ENCODE peak calls at places on chromosome 13, in eight cellular contexts. One of them, this sample, is unnamed.

GRCh38 chr13:94646904-94647303 is 45.2 kb downstream of the GPR180 start:
- DNase-seq in BJ: no peak
- DNase-seq in cardiac fibroblast: no peak
- DNase-seq in fibroblast of the aortic adventitia: no peak
- DNase-seq in SK-N-SH: no peak
- DNase-seq in AG10803: no peak
- DNase-seq in Peyer's patch: no peak
- DNase-seq in PC-3: no peak
- DNase-seq in this sample: no peak

GRCh38 chr13:36601186-36601585 is 72.6 kb upstream of the SERTM1 start:
- DNase-seq in SK-N-SH: no peak
- DNase-seq in AG10803: peak
- DNase-seq in fibroblast of the aortic adventitia: no peak
- DNase-seq in Peyer's patch: no peak
- DNase-seq in cardiac fibroblast: no peak
- DNase-seq in BJ: no peak
- DNase-seq in PC-3: no peak
- DNase-seq in this sample: no peak

GRCh38 chr13:75372923-75373841 is 108.8 kb downstream of the TBC1D4 start:
- DNase-seq in BJ: no peak
- DNase-seq in cardiac fibroblast: no peak
- DNase-seq in PC-3: no peak
- DNase-seq in fibroblast of the aortic adventitia: no peak
- DNase-seq in Peyer's patch: no peak
- DNase-seq in SK-N-SH: no peak
- DNase-seq in AG10803: no peak
- DNase-seq in this sample: no peak

GRCh38 chr13:41352935-41353801 is 42.1 kb downstream of the NAA16 start:
- DNase-seq in AG10803: peak
- DNase-seq in BJ: peak
- DNase-seq in fibroblast of the aortic adventitia: peak
- DNase-seq in cardiac fibroblast: peak
- DNase-seq in Peyer's patch: no peak
- DNase-seq in SK-N-SH: peak
- DNase-seq in PC-3: peak
- DNase-seq in this sample: peak

GRCh38 chr13:92187378-92187989 is 789.1 kb downstream of the GPC5 start:
- DNase-seq in AG10803: peak
- DNase-seq in PC-3: peak
- DNase-seq in SK-N-SH: peak
- DNase-seq in fibroblast of the aortic adventitia: peak
- DNase-seq in Peyer's patch: no peak
- DNase-seq in cardiac fibroblast: peak
- DNase-seq in BJ: no peak
- DNase-seq in this sample: peak

GRCh38 chr13:32911506-32911905 is 104.7 kb upstream of the KL start:
- DNase-seq in fibroblast of the aortic adventitia: peak
- DNase-seq in BJ: no peak
- DNase-seq in Peyer's patch: no peak
- DNase-seq in AG10803: peak
- DNase-seq in SK-N-SH: peak
- DNase-seq in PC-3: peak
- DNase-seq in cardiac fibroblast: peak
- DNase-seq in this sample: peak

GRCh38 chr13:24737042-24737441 is 26.9 kb upstream of the RNF17 start:
- DNase-seq in fibroblast of the aortic adventitia: no peak
- DNase-seq in BJ: no peak
- DNase-seq in Peyer's patch: peak
- DNase-seq in PC-3: no peak
- DNase-seq in cardiac fibroblast: no peak
- DNase-seq in AG10803: no peak
- DNase-seq in SK-N-SH: no peak
- DNase-seq in this sample: no peak

GRCh38 chr13:102197193-102197592 is 204.7 kb downstream of the FGF14 start:
- DNase-seq in cardiac fibroblast: peak
- DNase-seq in BJ: no peak
- DNase-seq in Peyer's patch: no peak
- DNase-seq in fibroblast of the aortic adventitia: peak
- DNase-seq in SK-N-SH: no peak
- DNase-seq in AG10803: no peak
- DNase-seq in PC-3: peak
- DNase-seq in this sample: peak

GRCh38 chr13:38872693-38873092 is 117.9 kb downstream of the STOML3 start:
- DNase-seq in Peyer's patch: no peak
- DNase-seq in AG10803: peak
- DNase-seq in PC-3: peak
- DNase-seq in BJ: no peak
- DNase-seq in cardiac fibroblast: peak
- DNase-seq in fibroblast of the aortic adventitia: peak
- DNase-seq in SK-N-SH: peak
- DNase-seq in this sample: peak

GRCh38 chr13:31631071-31631470 is 108.3 kb upstream of the RXFP2 start:
- DNase-seq in Peyer's patch: no peak
- DNase-seq in PC-3: no peak
- DNase-seq in cardiac fibroblast: no peak
- DNase-seq in AG10803: peak
- DNase-seq in fibroblast of the aortic adventitia: no peak
- DNase-seq in SK-N-SH: no peak
- DNase-seq in BJ: no peak
- DNase-seq in this sample: no peak

GRCh38 chr13:45941261-45941660 is 89.7 kb upstream of the SIAH3 start:
- DNase-seq in Peyer's patch: no peak
- DNase-seq in BJ: no peak
- DNase-seq in fibroblast of the aortic adventitia: no peak
- DNase-seq in SK-N-SH: no peak
- DNase-seq in PC-3: no peak
- DNase-seq in AG10803: no peak
- DNase-seq in cardiac fibroblast: no peak
- DNase-seq in this sample: no peak

GRCh38 chr13:66994097-66994496 is 236.0 kb downstream of the PCDH9 start:
- DNase-seq in AG10803: peak
- DNase-seq in cardiac fibroblast: peak
- DNase-seq in PC-3: no peak
- DNase-seq in Peyer's patch: peak
- DNase-seq in fibroblast of the aortic adventitia: peak
- DNase-seq in SK-N-SH: peak
- DNase-seq in BJ: no peak
- DNase-seq in this sample: no peak

GRCh38 chr13:99363949-99364348 is 56.8 kb upstream of the GPR183 start:
- DNase-seq in Peyer's patch: no peak
- DNase-seq in BJ: no peak
- DNase-seq in AG10803: no peak
- DNase-seq in fibroblast of the aortic adventitia: no peak
- DNase-seq in PC-3: no peak
- DNase-seq in cardiac fibroblast: no peak
- DNase-seq in SK-N-SH: no peak
- DNase-seq in this sample: no peak

GRCh38 chr13:73922728-73923393 is 211.3 kb downstream of the KLF12 start:
- DNase-seq in SK-N-SH: peak
- DNase-seq in BJ: no peak
- DNase-seq in Peyer's patch: no peak
- DNase-seq in fibroblast of the aortic adventitia: peak
- DNase-seq in PC-3: peak
- DNase-seq in cardiac fibroblast: peak
- DNase-seq in AG10803: no peak
- DNase-seq in this sample: no peak

GRCh38 chr13:89518289-89519077 is 1829.0 kb upstream of the MIR17HG start:
- DNase-seq in AG10803: no peak
- DNase-seq in SK-N-SH: no peak
- DNase-seq in fibroblast of the aortic adventitia: no peak
- DNase-seq in cardiac fibroblast: no peak
- DNase-seq in Peyer's patch: no peak
- DNase-seq in PC-3: peak
- DNase-seq in BJ: no peak
- DNase-seq in this sample: no peak

GRCh38 chr13:98221234-98221633 is 44.2 kb upstream of the RNF113B start:
- DNase-seq in AG10803: peak
- DNase-seq in SK-N-SH: no peak
- DNase-seq in BJ: no peak
- DNase-seq in Peyer's patch: no peak
- DNase-seq in cardiac fibroblast: peak
- DNase-seq in PC-3: no peak
- DNase-seq in fibroblast of the aortic adventitia: peak
- DNase-seq in this sample: no peak

GRCh38 chr13:34749046-34749445 is 193.0 kb upstream of the NBEA start:
- DNase-seq in cardiac fibroblast: no peak
- DNase-seq in fibroblast of the aortic adventitia: no peak
- DNase-seq in AG10803: no peak
- DNase-seq in BJ: no peak
- DNase-seq in Peyer's patch: no peak
- DNase-seq in SK-N-SH: no peak
- DNase-seq in PC-3: no peak
- DNase-seq in this sample: no peak

DNA sequence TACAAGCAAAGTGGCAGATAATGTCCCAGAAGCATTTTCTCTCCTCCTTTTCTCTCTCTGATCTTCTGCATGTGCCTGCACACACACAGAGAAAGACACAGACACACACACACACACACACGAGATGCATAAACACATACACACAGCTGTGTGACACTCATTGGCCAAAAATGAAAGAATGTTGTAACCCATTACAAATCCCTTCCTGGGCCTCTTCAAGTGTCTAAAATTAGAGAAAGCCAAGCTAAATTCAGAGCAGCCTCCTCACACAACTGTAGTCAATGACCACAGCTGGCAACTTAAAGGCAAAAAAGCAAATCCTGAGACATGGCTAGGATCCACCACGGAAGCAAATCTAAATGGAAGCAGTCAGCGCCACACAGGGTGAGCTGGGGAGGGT is 620.8 kb downstream of the EFNB2 start:
- DNase-seq in AG10803: peak
- DNase-seq in PC-3: no peak
- DNase-seq in SK-N-SH: no peak
- DNase-seq in BJ: peak
- DNase-seq in Peyer's patch: no peak
- DNase-seq in cardiac fibroblast: peak
- DNase-seq in fibroblast of the aortic adventitia: peak
- DNase-seq in this sample: no peak
- H3K4me3 ChIP-seq in AG10803: peak
- H3K4me3 ChIP-seq in PC-3: no peak
- H3K4me3 ChIP-seq in SK-N-SH: no peak
- H3K4me3 ChIP-seq in BJ: no peak
- H3K4me3 ChIP-seq in Peyer's patch: no peak
- H3K4me3 ChIP-seq in cardiac fibroblast: no peak
- H3K4me3 ChIP-seq in fibroblast of the aortic adventitia: no peak
- H3K4me3 ChIP-seq in this sample: no peak

GRCh38 chr13:28533441-28534166 is 38.7 kb upstream of the FLT1 start:
- DNase-seq in cardiac fibroblast: no peak
- DNase-seq in Peyer's patch: no peak
- DNase-seq in PC-3: no peak
- DNase-seq in SK-N-SH: no peak
- DNase-seq in AG10803: no peak
- DNase-seq in fibroblast of the aortic adventitia: no peak
- DNase-seq in BJ: no peak
- DNase-seq in this sample: no peak

GRCh38 chr13:28531956-28532225 is 37.0 kb upstream of the FLT1 start:
- DNase-seq in PC-3: no peak
- DNase-seq in fibroblast of the aortic adventitia: no peak
- DNase-seq in cardiac fibroblast: no peak
- DNase-seq in BJ: no peak
- DNase-seq in Peyer's patch: no peak
- DNase-seq in SK-N-SH: no peak
- DNase-seq in AG10803: no peak
- DNase-seq in this sample: no peak

GRCh38 chr13:28534210-28534609 is 39.3 kb upstream of the FLT1 start:
- DNase-seq in BJ: no peak
- DNase-seq in PC-3: no peak
- DNase-seq in Peyer's patch: no peak
- DNase-seq in AG10803: no peak
- DNase-seq in SK-N-SH: no peak
- DNase-seq in cardiac fibroblast: no peak
- DNase-seq in fibroblast of the aortic adventitia: no peak
- DNase-seq in this sample: no peak

GRCh38 chr13:28532226-28533048 is 37.5 kb upstream of the FLT1 start:
- DNase-seq in cardiac fibroblast: peak
- DNase-seq in fibroblast of the aortic adventitia: no peak
- DNase-seq in SK-N-SH: peak
- DNase-seq in PC-3: no peak
- DNase-seq in AG10803: no peak
- DNase-seq in Peyer's patch: no peak
- DNase-seq in BJ: no peak
- DNase-seq in this sample: no peak

GRCh38 chr13:28533049-28533436 is 38.1 kb upstream of the FLT1 start:
- DNase-seq in BJ: no peak
- DNase-seq in cardiac fibroblast: peak
- DNase-seq in Peyer's patch: no peak
- DNase-seq in AG10803: no peak
- DNase-seq in PC-3: no peak
- DNase-seq in fibroblast of the aortic adventitia: no peak
- DNase-seq in SK-N-SH: no peak
- DNase-seq in this sample: no peak
- H3K4me3 ChIP-seq in BJ: no peak
- H3K4me3 ChIP-seq in cardiac fibroblast: no peak
- H3K4me3 ChIP-seq in Peyer's patch: peak
- H3K4me3 ChIP-seq in AG10803: peak
- H3K4me3 ChIP-seq in PC-3: no peak
- H3K4me3 ChIP-seq in fibroblast of the aortic adventitia: no peak
- H3K4me3 ChIP-seq in SK-N-SH: peak
- H3K4me3 ChIP-seq in this sample: peak

DNA sequence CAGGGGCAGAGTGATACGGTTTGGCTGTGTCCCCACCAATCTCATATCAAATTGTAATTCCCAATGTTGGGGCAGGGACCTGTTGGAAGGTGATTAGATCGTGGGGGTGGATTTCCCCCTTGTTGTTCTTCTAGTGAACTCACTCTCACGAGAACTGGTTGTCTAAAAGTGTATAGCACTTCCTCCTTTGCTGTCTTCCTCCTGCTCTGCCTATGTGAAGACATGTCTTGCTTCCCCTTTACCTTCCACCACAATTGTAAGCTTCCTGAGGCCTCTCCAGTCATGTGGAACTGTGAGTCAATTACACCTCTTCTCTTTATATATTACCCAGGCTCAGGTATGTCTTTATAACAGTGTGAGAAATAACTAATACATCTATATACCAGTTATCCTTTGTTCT is 706.4 kb upstream of the KLHL1 start:
- DNase-seq in PC-3: no peak
- DNase-seq in AG10803: no peak
- DNase-seq in BJ: no peak
- DNase-seq in SK-N-SH: no peak
- DNase-seq in fibroblast of the aortic adventitia: no peak
- DNase-seq in cardiac fibroblast: no peak
- DNase-seq in Peyer's patch: no peak
- DNase-seq in this sample: no peak
- H3K4me3 ChIP-seq in PC-3: no peak
- H3K4me3 ChIP-seq in AG10803: no peak
- H3K4me3 ChIP-seq in BJ: no peak
- H3K4me3 ChIP-seq in SK-N-SH: no peak
- H3K4me3 ChIP-seq in fibroblast of the aortic adventitia: no peak
- H3K4me3 ChIP-seq in cardiac fibroblast: no peak
- H3K4me3 ChIP-seq in Peyer's patch: no peak
- H3K4me3 ChIP-seq in this sample: no peak

DNA sequence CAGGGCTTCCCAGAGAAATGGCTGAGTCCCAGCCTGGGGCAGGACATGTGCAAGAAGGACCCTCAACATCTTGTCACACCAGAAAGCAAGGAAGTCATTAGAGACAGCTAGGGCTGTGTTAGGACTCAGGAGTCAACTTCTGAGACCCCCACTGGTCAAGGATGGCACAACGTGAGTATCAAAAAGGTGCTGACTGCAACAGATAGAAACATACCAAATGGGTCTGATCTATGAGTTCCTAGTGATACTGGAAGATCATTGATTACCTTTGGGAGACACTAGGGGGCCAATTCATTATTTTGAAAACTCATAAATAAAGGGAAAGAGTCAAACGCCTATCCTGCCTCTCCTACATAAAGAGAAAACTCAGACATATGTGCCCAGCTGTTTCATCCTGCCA is 73.5 kb upstream of the GJB6 start:
- DNase-seq in Peyer's patch: no peak
- DNase-seq in fibroblast of the aortic adventitia: no peak
- DNase-seq in cardiac fibroblast: no peak
- DNase-seq in BJ: no peak
- DNase-seq in AG10803: no peak
- DNase-seq in PC-3: peak
- DNase-seq in SK-N-SH: no peak
- DNase-seq in this sample: no peak
- H3K4me3 ChIP-seq in Peyer's patch: no peak
- H3K4me3 ChIP-seq in fibroblast of the aortic adventitia: no peak
- H3K4me3 ChIP-seq in cardiac fibroblast: no peak
- H3K4me3 ChIP-seq in BJ: no peak
- H3K4me3 ChIP-seq in AG10803: no peak
- H3K4me3 ChIP-seq in PC-3: no peak
- H3K4me3 ChIP-seq in SK-N-SH: no peak
- H3K4me3 ChIP-seq in this sample: no peak

This sample was measured in Jurkat, Clone E6-1.